ENCODE peak calls at places on chromosomes 12 and 14, in nine cellular contexts. H, U, T, G, R, V, W, L and Z are unnamed samples.

GRCh38 chr12:79548525-79548924 is 142.2 kb downstream of the PAWR start:
- DNase-seq in V (no peak), T (no peak), U (no peak), G (no peak), R (no peak), L (no peak), W (no peak), H (no peak), Z (no peak)

GRCh38 chr12:87952850-87953249 is 76.4 kb downstream of the C12orf50 start:
- DNase-seq in R (no peak), T (no peak), L (no peak), H (no peak), V (no peak), W (no peak), U (no peak), G (no peak), Z (no peak)

GRCh38 chr12:110246690-110247339 is 34.2 kb upstream of the ATP2A2 start:
- DNase-seq in G (no peak), T (no peak), W (no peak), L (no peak), V (peak), H (no peak), U (no peak), R (no peak), Z (peak)

GRCh38 chr14:36522972-36523685 is 3.1 kb upstream of the NKX2-1 start:
- DNase-seq in T (no peak), H (no peak), G (no peak), V (no peak), U (no peak), R (no peak), W (no peak), L (no peak), Z (no peak)

GRCh38 chr12:70590051-70590450 is 47.2 kb downstream of the PTPRB start:
- DNase-seq in V (peak), R (peak), H (peak), T (peak), W (peak), G (peak), U (peak), L (peak), Z (peak)

GRCh38 chr12:123497065-123497464 is 36.5 kb downstream of the RILPL1 start:
- DNase-seq in V (no peak), L (no peak), R (no peak), G (no peak), H (no peak), U (no peak), W (no peak), T (no peak), Z (no peak)

GRCh38 chr12:29270446-29270845 is 110.5 kb downstream of the ERGIC2 start:
- DNase-seq in T (no peak), V (no peak), G (no peak), W (no peak), H (no peak), R (no peak), U (no peak), L (no peak), Z (no peak)

GRCh38 chr12:32211769-32212156 is 105.1 kb downstream of the BICD1 start:
- DNase-seq in U (no peak), T (no peak), W (no peak), R (no peak), L (no peak), G (no peak), H (no peak), V (no peak), Z (no peak)

GRCh38 chr14:68680541-68681051 is 112.3 kb downstream of the ZFP36L1 start:
- DNase-seq in V (no peak), H (peak), T (peak), U (no peak), L (no peak), R (peak), G (no peak), W (no peak), Z (no peak)

GRCh38 chr12:79618848-79619404 is 71.8 kb downstream of the PAWR start:
- DNase-seq in W (no peak), H (peak), G (no peak), U (no peak), T (no peak), V (no peak), R (peak), L (no peak), Z (no peak)

GRCh38 chr12:59403259-59403932 is 192.4 kb upstream of the SLC16A7 start:
- DNase-seq in V (no peak), G (no peak), H (peak), R (peak), W (peak), U (peak), T (peak), L (peak), Z (no peak)

GRCh38 chr12:117857632-117858274 is 111.0 kb downstream of the KSR2 start:
- DNase-seq in H (peak), L (peak), T (no peak), G (no peak), V (no peak), R (peak), U (peak), W (peak), Z (no peak)

GRCh38 chr14:99755629-99756603 is 37.3 kb upstream of the EML1 start:
- DNase-seq in H (peak), W (no peak), G (peak), R (peak), L (no peak), U (peak), T (peak), V (peak), Z (peak)

GRCh38 chr12:92078167-92079053 is 67.2 kb downstream of the BTG1 start:
- DNase-seq in H (peak), T (peak), U (no peak), W (no peak), V (no peak), L (no peak), R (peak), G (no peak), Z (no peak)

GRCh38 chr14:54908230-54908629 is 5.6 kb upstream of the GCH1 start:
- DNase-seq in W (no peak), U (no peak), H (no peak), V (no peak), G (no peak), T (no peak), L (no peak), R (no peak), Z (no peak)

GRCh38 chr12:68237523-68238070 is 12.0 kb upstream of the IL26 start:
- DNase-seq in H (peak), R (no peak), L (no peak), V (no peak), U (no peak), W (no peak), G (no peak), T (no peak), Z (no peak)

GRCh38 chr14:73786632-73786941 is 65.0 kb upstream of the PTGR2 start:
- DNase-seq in R (no peak), W (no peak), V (peak), L (peak), T (no peak), H (peak), U (peak), G (peak), Z (peak)

GRCh38 chr14:93736378-93737014 is 51.8 kb downstream of the PRIMA1 start:
- DNase-seq in R (no peak), G (no peak), L (peak), U (no peak), V (no peak), W (no peak), T (no peak), H (no peak), Z (peak)

GRCh38 chr14:105168979-105169507 is 467 bp upstream of the JAG2 start:
- DNase-seq in V (no peak), R (no peak), W (peak), H (no peak), T (no peak), G (no peak), U (peak), L (peak), Z (peak)

GRCh38 chr12:44457465-44457864 is 418.6 kb downstream of the NELL2 start:
- DNase-seq in G (no peak), L (no peak), U (no peak), H (no peak), V (no peak), R (no peak), W (no peak), T (no peak), Z (no peak)

GRCh38 chr14:28020112-28020511 is 746.5 kb upstream of the FOXG1 start:
- DNase-seq in R (no peak), L (no peak), W (no peak), V (no peak), G (no peak), U (no peak), T (no peak), H (no peak), Z (no peak)